ENCODE peak calls at places on chromosomes 12 and 14, in seven cellular contexts. One of them, this sample, is unnamed.
A peak's percentile ranks its signal among the peaks of the same experiment; 100 is the strongest.

GRCh38 chr12:130127527-130127908 is 34.7 kb upstream of the FZD10 start:
- DNase-seq in aorta: peak; percentile 47
- DNase-seq in H9: no peak
- DNase-seq in DND-41: no peak
- DNase-seq in CD8-positive, alpha-beta T cell: no peak
- DNase-seq in heart right ventricle: no peak
- DNase-seq in GM23248: peak; percentile 32
- DNase-seq in this sample: no peak

GRCh38 chr14:32102968-32103367 is 25.9 kb downstream of the ARHGAP5 start:
- DNase-seq in aorta: no peak
- DNase-seq in H9: no peak
- DNase-seq in DND-41: no peak
- DNase-seq in CD8-positive, alpha-beta T cell: no peak
- DNase-seq in heart right ventricle: no peak
- DNase-seq in GM23248: no peak
- DNase-seq in this sample: no peak

GRCh38 chr12:75505706-75506312 is 5.6 kb downstream of the KRR1 start:
- DNase-seq in aorta: no peak
- DNase-seq in H9: no peak
- DNase-seq in DND-41: no peak
- DNase-seq in CD8-positive, alpha-beta T cell: no peak
- DNase-seq in heart right ventricle: no peak
- DNase-seq in GM23248: peak; percentile 66
- DNase-seq in this sample: no peak

GRCh38 chr12:19002192-19002591 is 127.3 kb upstream of the PLEKHA5 start:
- DNase-seq in aorta: no peak
- DNase-seq in H9: no peak
- DNase-seq in DND-41: no peak
- DNase-seq in CD8-positive, alpha-beta T cell: no peak
- DNase-seq in heart right ventricle: no peak
- DNase-seq in GM23248: peak; percentile 32
- DNase-seq in this sample: no peak

GRCh38 chr14:49972199-49972671 is 79.4 kb downstream of the ARF6 start:
- DNase-seq in aorta: no peak
- DNase-seq in H9: no peak
- DNase-seq in DND-41: no peak
- DNase-seq in CD8-positive, alpha-beta T cell: no peak
- DNase-seq in heart right ventricle: no peak
- DNase-seq in GM23248: peak; percentile 83
- DNase-seq in this sample: no peak

GRCh38 chr14:93231129-93231979 is 24.3 kb downstream of the UBR7 start:
- DNase-seq in aorta: peak; percentile 49
- DNase-seq in H9: no peak
- DNase-seq in DND-41: no peak
- DNase-seq in CD8-positive, alpha-beta T cell: no peak
- DNase-seq in heart right ventricle: peak; percentile 21
- DNase-seq in GM23248: peak; percentile 88
- DNase-seq in this sample: peak; percentile 43

GRCh38 chr14:74085047-74085637 is 386 bp downstream of the LIN52 start:
- DNase-seq in aorta: no peak
- DNase-seq in H9: no peak
- DNase-seq in DND-41: no peak
- DNase-seq in CD8-positive, alpha-beta T cell: no peak
- DNase-seq in heart right ventricle: no peak
- DNase-seq in GM23248: peak; percentile 80
- DNase-seq in this sample: no peak

GRCh38 chr12:1369942-1370620 is 224.3 kb downstream of the FBXL14 start:
- DNase-seq in aorta: no peak
- DNase-seq in H9: no peak
- DNase-seq in DND-41: no peak
- DNase-seq in CD8-positive, alpha-beta T cell: no peak
- DNase-seq in heart right ventricle: no peak
- DNase-seq in GM23248: no peak
- DNase-seq in this sample: no peak

GRCh38 chr14:39107624-39108023 is 4.6 kb upstream of the SEC23A start:
- DNase-seq in aorta: no peak
- DNase-seq in H9: no peak
- DNase-seq in DND-41: no peak
- DNase-seq in CD8-positive, alpha-beta T cell: no peak
- DNase-seq in heart right ventricle: no peak
- DNase-seq in GM23248: peak; percentile 70
- DNase-seq in this sample: no peak

GRCh38 chr12:75315518-75315917 is 14.6 kb downstream of the CAPS2 start:
- DNase-seq in aorta: no peak
- DNase-seq in H9: no peak
- DNase-seq in DND-41: no peak
- DNase-seq in CD8-positive, alpha-beta T cell: no peak
- DNase-seq in heart right ventricle: no peak
- DNase-seq in GM23248: peak; percentile 62
- DNase-seq in this sample: no peak

GRCh38 chr12:12736759-12737676 is 19.9 kb downstream of the CDKN1B start:
- DNase-seq in aorta: no peak
- DNase-seq in H9: no peak
- DNase-seq in DND-41: peak; percentile 75
- DNase-seq in CD8-positive, alpha-beta T cell: peak; percentile 31
- DNase-seq in heart right ventricle: no peak
- DNase-seq in GM23248: peak; percentile 92
- DNase-seq in this sample: no peak

DNA sequence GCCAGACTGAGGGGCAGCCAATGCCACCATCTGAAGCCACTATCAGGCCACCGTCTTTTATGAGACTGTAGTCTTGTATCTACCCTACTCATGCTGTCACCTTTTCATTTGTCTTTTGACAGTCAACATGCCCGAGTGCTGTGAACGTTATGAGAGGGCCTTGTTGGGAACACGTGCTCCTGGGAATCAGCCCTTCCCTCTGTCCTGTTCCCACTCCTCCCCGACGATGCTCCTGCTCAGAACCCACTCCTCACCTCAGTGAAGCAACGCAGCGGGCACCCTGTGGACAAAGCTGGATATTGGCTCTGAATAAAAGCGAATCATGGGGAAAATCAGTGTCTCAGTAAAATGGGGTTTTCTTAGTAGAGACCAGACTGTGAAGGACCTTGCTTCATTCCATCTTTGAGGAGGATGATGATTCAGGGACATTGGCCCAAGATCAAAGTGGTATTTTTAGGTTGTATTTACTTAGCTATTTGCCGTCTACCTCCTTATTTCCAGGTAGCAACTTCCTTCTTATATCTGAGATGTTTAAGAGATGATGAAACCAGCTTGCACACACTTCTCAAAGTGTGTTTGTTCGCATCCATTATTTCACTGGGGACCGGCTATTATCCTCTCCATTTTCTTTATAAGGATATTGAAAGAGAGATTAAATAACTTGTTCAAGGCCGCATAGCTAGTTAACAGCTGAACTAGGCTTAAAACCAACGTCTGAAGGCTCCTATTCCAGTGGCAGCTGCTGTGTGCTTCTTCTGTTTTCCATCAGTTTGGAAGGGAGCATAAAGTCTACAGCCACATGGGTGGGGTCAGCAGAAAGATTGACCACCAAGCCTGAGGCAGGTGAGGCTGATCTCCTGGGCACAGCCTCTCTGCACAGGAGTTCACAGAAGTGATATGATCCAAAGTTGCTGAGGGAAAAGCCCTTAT is 43.9 kb upstream of the CTDSP2 start:
- DNase-seq in aorta: no peak
- DNase-seq in H9: no peak
- DNase-seq in DND-41: no peak
- DNase-seq in CD8-positive, alpha-beta T cell: no peak
- DNase-seq in heart right ventricle: no peak
- DNase-seq in GM23248: peak; percentile 73
- DNase-seq in this sample: no peak
- H3K27ac ChIP-seq in aorta: peak overlapping the region; percentile 95
- H3K27ac ChIP-seq in H9: no peak overlapping the region
- H3K27ac ChIP-seq in DND-41: no peak overlapping the region
- H3K27ac ChIP-seq in CD8-positive, alpha-beta T cell: no peak overlapping the region
- H3K27ac ChIP-seq in heart right ventricle: peak overlapping the region; percentile 99
- H3K27ac ChIP-seq in GM23248: peak overlapping the region; percentile 95
- H3K27ac ChIP-seq in this sample: peak overlapping the region; percentile 89

DNA sequence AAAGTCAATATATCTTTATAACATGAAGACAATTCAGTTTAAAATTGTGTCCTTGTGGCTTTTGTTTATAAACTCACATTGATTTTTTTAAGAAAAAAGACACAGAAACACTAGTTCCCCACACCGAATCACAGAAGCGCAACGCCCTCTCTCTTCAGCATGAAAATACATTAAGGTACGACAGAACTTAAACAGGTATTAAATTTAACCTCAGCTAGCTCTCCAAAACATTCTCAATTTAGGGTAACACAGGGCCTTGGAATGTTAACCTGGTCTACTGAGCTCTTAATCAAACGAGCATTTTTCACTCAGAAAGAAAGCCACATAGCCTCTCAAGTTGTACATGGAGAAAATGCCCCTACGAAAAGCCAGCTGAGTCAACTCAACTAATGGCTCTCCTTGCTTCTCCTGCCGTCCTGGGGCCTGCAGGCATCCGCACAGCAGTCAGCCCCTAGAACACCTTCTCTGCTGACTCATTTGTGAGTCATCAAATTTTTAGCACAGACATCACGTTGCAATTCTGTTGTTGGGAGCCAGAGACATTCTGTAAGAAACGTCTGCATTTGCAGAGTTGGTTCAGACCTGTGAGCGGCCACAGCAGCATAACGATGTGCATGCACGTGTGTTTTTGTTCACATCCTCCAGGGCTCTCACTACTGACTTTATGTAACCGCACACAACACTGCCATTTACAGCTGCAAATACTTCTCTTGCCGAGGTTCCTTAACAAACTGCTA is 141.6 kb downstream of the ITPR2 start:
- DNase-seq in aorta: peak; percentile 44
- DNase-seq in H9: peak; percentile 83
- DNase-seq in DND-41: no peak
- DNase-seq in CD8-positive, alpha-beta T cell: no peak
- DNase-seq in heart right ventricle: no peak
- DNase-seq in GM23248: peak; percentile 95
- DNase-seq in this sample: peak; percentile 35
- H3K27ac ChIP-seq in aorta: no peak overlapping the region
- H3K27ac ChIP-seq in H9: peak overlapping the region; percentile 72
- H3K27ac ChIP-seq in DND-41: no peak overlapping the region
- H3K27ac ChIP-seq in CD8-positive, alpha-beta T cell: no peak overlapping the region
- H3K27ac ChIP-seq in heart right ventricle: no peak overlapping the region
- H3K27ac ChIP-seq in GM23248: peak overlapping the region; percentile 67
- H3K27ac ChIP-seq in this sample: peak overlapping the region; percentile 48

DNA sequence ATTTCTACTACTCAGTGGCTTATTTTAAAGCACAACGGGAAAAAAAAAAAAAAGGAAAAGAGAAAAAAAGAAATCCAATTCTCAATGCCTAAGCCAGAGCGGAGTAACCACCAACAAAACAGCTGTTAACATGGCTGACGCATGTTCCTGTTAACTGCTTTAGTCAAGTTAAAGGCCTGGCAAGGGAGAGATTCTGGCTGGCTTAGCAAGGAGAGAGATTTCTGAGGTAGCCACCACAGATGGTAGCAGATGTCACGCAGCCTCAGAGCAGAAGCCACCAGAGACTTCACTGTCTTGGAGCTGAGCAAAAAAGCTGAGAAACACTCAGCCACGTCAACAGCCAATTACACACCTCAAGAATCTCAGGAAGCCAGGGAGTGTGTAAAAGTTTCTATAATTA is 87.1 kb downstream of the TMCC3 start:
- DNase-seq in aorta: no peak
- DNase-seq in H9: no peak
- DNase-seq in DND-41: no peak
- DNase-seq in CD8-positive, alpha-beta T cell: no peak
- DNase-seq in heart right ventricle: no peak
- DNase-seq in GM23248: no peak
- DNase-seq in this sample: no peak
- H3K27ac ChIP-seq in aorta: no peak overlapping the region
- H3K27ac ChIP-seq in H9: no peak overlapping the region
- H3K27ac ChIP-seq in DND-41: no peak overlapping the region
- H3K27ac ChIP-seq in CD8-positive, alpha-beta T cell: no peak overlapping the region
- H3K27ac ChIP-seq in heart right ventricle: no peak overlapping the region
- H3K27ac ChIP-seq in GM23248: no peak overlapping the region
- H3K27ac ChIP-seq in this sample: no peak overlapping the region

DNA sequence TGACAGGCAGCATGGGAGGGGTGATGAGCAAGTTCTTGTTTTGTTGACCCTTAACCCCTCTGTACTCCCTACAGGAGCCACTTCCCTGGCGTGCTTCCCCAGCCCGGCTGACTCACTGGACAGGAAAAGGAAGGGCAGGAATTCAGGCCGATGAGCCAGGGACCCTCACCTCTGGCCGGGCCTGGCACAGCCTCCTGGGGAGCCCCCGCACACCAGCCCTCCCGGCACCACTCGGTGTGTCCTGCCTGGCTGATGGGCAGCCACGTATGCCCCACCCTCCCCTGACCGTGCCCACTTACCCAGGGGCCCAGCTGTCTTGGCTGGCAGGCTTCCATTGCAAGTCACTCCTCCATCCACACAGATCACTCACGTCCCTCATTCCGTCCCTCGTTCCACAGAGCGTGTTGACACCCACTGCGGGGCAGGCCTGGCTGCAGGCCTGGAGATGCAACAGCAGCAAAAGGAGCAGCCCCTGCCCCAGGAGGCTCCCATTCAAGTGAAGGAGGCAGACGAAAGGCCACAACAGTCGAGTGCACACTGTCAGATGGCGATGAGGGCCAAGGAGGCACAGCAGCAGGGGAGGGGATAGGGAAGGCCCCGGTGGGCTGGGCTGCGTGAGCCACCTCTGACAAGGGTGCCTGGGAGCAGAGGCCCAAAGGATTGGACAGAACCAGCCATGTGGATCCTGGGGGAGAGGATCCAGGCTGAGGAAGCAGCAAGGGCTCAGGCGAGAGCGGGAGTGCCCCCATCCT is 19.7 kb upstream of the CD9 start:
- DNase-seq in aorta: peak; percentile 84
- DNase-seq in H9: peak; percentile 32
- DNase-seq in DND-41: no peak
- DNase-seq in CD8-positive, alpha-beta T cell: no peak
- DNase-seq in heart right ventricle: peak; percentile 66
- DNase-seq in GM23248: peak; percentile 81
- DNase-seq in this sample: no peak
- H3K27ac ChIP-seq in aorta: no peak overlapping the region
- H3K27ac ChIP-seq in H9: no peak overlapping the region
- H3K27ac ChIP-seq in DND-41: no peak overlapping the region
- H3K27ac ChIP-seq in CD8-positive, alpha-beta T cell: no peak overlapping the region
- H3K27ac ChIP-seq in heart right ventricle: peak overlapping the region; percentile 76
- H3K27ac ChIP-seq in GM23248: peak overlapping the region; percentile 30
- H3K27ac ChIP-seq in this sample: peak overlapping the region; percentile 9

GRCh38 chr14:68784995-68785816 is 7.7 kb downstream of the ZFP36L1 start:
- DNase-seq in aorta: peak; percentile 68
- DNase-seq in H9: no peak
- DNase-seq in DND-41: no peak
- DNase-seq in CD8-positive, alpha-beta T cell: no peak
- DNase-seq in heart right ventricle: no peak
- DNase-seq in GM23248: peak; percentile 94
- DNase-seq in this sample: no peak

GRCh38 chr14:68787235-68787727 is 5.6 kb downstream of the ZFP36L1 start:
- DNase-seq in aorta: peak; percentile 80
- DNase-seq in H9: peak; percentile 58
- DNase-seq in DND-41: no peak
- DNase-seq in CD8-positive, alpha-beta T cell: no peak
- DNase-seq in heart right ventricle: no peak
- DNase-seq in GM23248: peak; percentile 71
- DNase-seq in this sample: no peak

GRCh38 chr14:68784298-68784910 is 8.5 kb downstream of the ZFP36L1 start:
- DNase-seq in aorta: peak; percentile 60
- DNase-seq in H9: no peak
- DNase-seq in DND-41: no peak
- DNase-seq in CD8-positive, alpha-beta T cell: no peak
- DNase-seq in heart right ventricle: no peak
- DNase-seq in GM23248: peak; percentile 71
- DNase-seq in this sample: no peak

GRCh38 chr14:68786491-68787234 is 6.2 kb downstream of the ZFP36L1 start:
- DNase-seq in aorta: no peak
- DNase-seq in H9: no peak
- DNase-seq in DND-41: no peak
- DNase-seq in CD8-positive, alpha-beta T cell: no peak
- DNase-seq in heart right ventricle: no peak
- DNase-seq in GM23248: peak; percentile 84
- DNase-seq in this sample: no peak

GRCh38 chr14:68785817-68786490 is 6.9 kb downstream of the ZFP36L1 start:
- DNase-seq in aorta: no peak
- DNase-seq in H9: no peak
- DNase-seq in DND-41: no peak
- DNase-seq in CD8-positive, alpha-beta T cell: no peak
- DNase-seq in heart right ventricle: no peak
- DNase-seq in GM23248: peak; percentile 76
- DNase-seq in this sample: no peak
- H3K27ac ChIP-seq in aorta: no peak overlapping the region
- H3K27ac ChIP-seq in H9: peak overlapping the region; percentile 6
- H3K27ac ChIP-seq in DND-41: no peak overlapping the region
- H3K27ac ChIP-seq in CD8-positive, alpha-beta T cell: peak overlapping the region; percentile 20
- H3K27ac ChIP-seq in heart right ventricle: peak overlapping the region; percentile 100
- H3K27ac ChIP-seq in GM23248: peak overlapping the region; percentile 100
- H3K27ac ChIP-seq in this sample: peak overlapping the region; percentile 45